ENCODE peak calls at places on chromosomes 3 and 15, in seven cellular contexts. N is cardiac fibroblast, L is foreskin fibroblast, W is breast epithelium, H is mesothelial cell of epicardium, T is foreskin keratinocyte, C is nephron progenitor cell. U is an unnamed sample.

GRCh38 chr3:111033470-111034108 is 38.0 kb upstream of the NECTIN3 start:
- DNase-seq in N (no peak), L (no peak), W (no peak), H (no peak), T (no peak), C (no peak), U (no peak)

GRCh38 chr15:85583404-85584390 is 203.3 kb downstream of the AKAP13 start:
- DNase-seq in N (peak; percentile 36), L (peak; percentile 77), W (no peak), H (no peak), T (no peak), C (peak; percentile 26), U (no peak)

GRCh38 chr15:68429691-68430470 is 2.1 kb downstream of the ITGA11 start:
- DNase-seq in N (no peak), L (no peak), W (no peak), H (peak; percentile 17), T (no peak), C (no peak), U (peak; percentile 20)

GRCh38 chr15:43903864-43904290 is 77.1 kb downstream of the WDR76 start:
- DNase-seq in N (peak; percentile 74), L (peak; percentile 41), W (no peak), H (peak; percentile 78), T (no peak), C (peak; percentile 78), U (peak; percentile 77)

GRCh38 chr3:159762981-159763465 is 225.6 kb upstream of the IL12A start:
- DNase-seq in N (peak; percentile 88), L (peak; percentile 86), W (no peak), H (peak; percentile 70), T (peak; percentile 89), C (peak; percentile 55), U (no peak)

GRCh38 chr15:80152896-80153876 is at the start of gene FAH:
- DNase-seq in N (no peak), L (peak; percentile 46), W (no peak), H (peak; percentile 70), T (peak; percentile 58), C (peak; percentile 24), U (no peak)

GRCh38 chr15:52558196-52558595 is 10.6 kb downstream of the ARPP19 start:
- DNase-seq in N (peak; percentile 45), L (peak; percentile 41), W (no peak), H (no peak), T (peak; percentile 96), C (no peak), U (no peak)

GRCh38 chr3:86180696-86181095 is 810.3 kb downstream of the VGLL3 start:
- DNase-seq in N (no peak), L (no peak), W (no peak), H (no peak), T (no peak), C (no peak), U (no peak)

GRCh38 chr3:138049157-138049919 is 39.4 kb downstream of the CLDN18 start:
- DNase-seq in N (peak; percentile 46), L (peak; percentile 82), W (no peak), H (no peak), T (peak; percentile 29), C (no peak), U (no peak)

GRCh38 chr15:55526559-55527036 is 18.6 kb upstream of the DNAAF4 start:
- DNase-seq in N (peak; percentile 81), L (peak; percentile 28), W (no peak), H (no peak), T (peak; percentile 25), C (no peak), U (no peak)

GRCh38 chr3:54621181-54621580 is 306.7 kb downstream of the LRTM1 start:
- DNase-seq in N (no peak), L (no peak), W (no peak), H (no peak), T (no peak), C (no peak), U (no peak)

GRCh38 chr15:76310470-76311070 is 699 bp downstream of the ETFA start:
- DNase-seq in N (no peak), L (no peak), W (no peak), H (peak; percentile 48), T (no peak), C (peak; percentile 37), U (no peak)

GRCh38 chr15:99305761-99306505 is 54.7 kb downstream of the LRRC28 start:
- DNase-seq in N (peak; percentile 87), L (peak; percentile 27), W (peak; percentile 60), H (peak; percentile 41), T (peak; percentile 71), C (peak; percentile 18), U (no peak)

GRCh38 chr15:58513681-58514336 is 82.0 kb downstream of the LIPC start:
- DNase-seq in N (no peak), L (no peak), W (no peak), H (no peak), T (no peak), C (no peak), U (no peak)

GRCh38 chr3:100954990-100955389 is 38.2 kb downstream of the ABI3BP start:
- DNase-seq in N (peak; percentile 75), L (peak; percentile 95), W (no peak), H (no peak), T (peak; percentile 97), C (no peak), U (no peak)

GRCh38 chr3:56633602-56634371 is 49.3 kb downstream of the TASOR start:
- DNase-seq in N (peak; percentile 5), L (no peak), W (no peak), H (no peak), T (no peak), C (no peak), U (no peak)

GRCh38 chr15:66294157-66294931 is 976 bp downstream of the DIS3L start:
- DNase-seq in N (peak; percentile 81), L (peak; percentile 66), W (no peak), H (no peak), T (peak; percentile 87), C (no peak), U (no peak)

GRCh38 chr3:134846943-134847342 is 51.9 kb downstream of the EPHB1 start:
- DNase-seq in N (peak; percentile 27), L (peak; percentile 96), W (no peak), H (no peak), T (peak; percentile 89), C (peak; percentile 49), U (no peak)

GRCh38 chr15:33013827-33014445 is 180.6 kb downstream of the FMN1 start:
- DNase-seq in N (peak; percentile 27), L (peak; percentile 63), W (no peak), H (no peak), T (peak; percentile 90), C (no peak), U (no peak)

GRCh38 chr15:36938764-36939163 is 161.6 kb downstream of the MEIS2 start:
- DNase-seq in N (no peak), L (no peak), W (no peak), H (no peak), T (no peak), C (no peak), U (no peak)

GRCh38 chr3:58432905-58433304 is 727 bp downstream of the PDHB start:
- DNase-seq in N (no peak), L (no peak), W (no peak), H (no peak), T (no peak), C (no peak), U (no peak)

GRCh38 chr15:42144841-42145375 is 11.5 kb downstream of the PLA2G4F start:
- DNase-seq in N (no peak), L (no peak), W (peak; percentile 31), H (peak; percentile 7), T (no peak), C (no peak), U (no peak)

GRCh38 chr3:25339220-25339619 is 88.8 kb upstream of the RARB start:
- DNase-seq in N (no peak), L (no peak), W (no peak), H (no peak), T (no peak), C (no peak), U (no peak)

GRCh38 chr15:39874890-39875549 is 45.0 kb downstream of the GPR176 start:
- DNase-seq in N (peak; percentile 67), L (no peak), W (no peak), H (no peak), T (peak; percentile 32), C (peak; percentile 7), U (no peak)

GRCh38 chr15:80588801-80589200 is 106.3 kb upstream of the ABHD17C start:
- DNase-seq in N (peak; percentile 97), L (peak; percentile 94), W (no peak), H (no peak), T (peak; percentile 99), C (no peak), U (no peak)

GRCh38 chr15:45064386-45064785 is 41.4 kb downstream of the SORD start:
- DNase-seq in N (peak; percentile 37), L (peak; percentile 8), W (no peak), H (no peak), T (no peak), C (no peak), U (no peak)

DNA sequence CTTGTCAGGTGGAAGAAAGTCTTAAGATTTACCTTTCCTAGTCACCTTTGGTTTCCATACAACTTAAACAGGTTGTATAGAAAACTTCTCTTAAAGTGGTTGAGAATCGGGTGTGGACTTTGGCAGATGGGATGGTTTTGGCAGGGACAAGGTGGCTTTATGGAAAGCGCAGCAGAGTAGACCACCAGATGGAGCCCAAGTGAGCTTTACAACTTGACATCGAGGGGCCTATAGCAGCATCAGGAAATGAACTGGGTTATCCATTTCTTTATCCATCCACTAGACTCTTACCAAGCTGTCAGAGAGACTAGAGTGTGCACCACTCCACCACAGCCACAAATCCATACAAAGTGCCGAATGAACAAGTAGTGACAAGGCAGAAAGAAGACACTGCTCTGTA is 85.3 kb upstream of the MBNL1 start:
- DNase-seq in N (peak; percentile 56), L (no peak), W (no peak), H (no peak), T (no peak), C (peak; percentile 28), U (no peak)
- TF ChIP-seq CTCF in N (peak; percentile 56), L (peak; percentile 11), W (peak; percentile 27), H (no peak), T (peak; percentile 48), C (peak; percentile 48), U (peak; percentile 73)

GRCh38 chr3:11662392-11662990 is 18.8 kb upstream of the VGLL4 start:
- DNase-seq in N (peak; percentile 41), L (no peak), W (no peak), H (no peak), T (peak; percentile 18), C (no peak), U (no peak)
- TF ChIP-seq CTCF in N (peak; percentile 58), L (peak; percentile 48), W (no peak), H (peak; percentile 21), T (peak; percentile 71), C (no peak), U (peak; percentile 66)

DNA sequence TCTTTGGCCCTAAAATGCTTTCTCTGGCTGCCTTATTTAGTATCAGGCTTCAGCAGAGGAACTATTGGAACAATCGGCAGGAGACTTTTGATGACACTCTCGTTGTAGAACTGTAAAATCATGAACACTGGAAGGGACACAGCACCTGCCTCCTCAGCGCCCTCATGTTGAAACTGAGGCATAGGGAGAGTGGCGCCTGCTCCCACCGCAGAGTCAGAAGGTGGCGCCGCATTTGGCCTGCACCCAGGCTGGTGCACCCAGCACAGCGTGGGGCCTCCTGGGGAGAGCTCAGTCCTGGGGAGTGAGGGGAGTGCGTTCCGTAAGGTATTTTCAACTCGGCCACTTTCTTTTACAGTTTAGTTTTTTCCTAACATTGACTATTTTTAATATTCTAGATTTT is 78.2 kb upstream of the BLM start:
- DNase-seq in N (no peak), L (no peak), W (no peak), H (no peak), T (no peak), C (no peak), U (no peak)
- TF ChIP-seq CTCF in N (no peak), L (no peak), W (no peak), H (no peak), T (no peak), C (no peak), U (no peak)

GRCh38 chr3:178443634-178444033 is 92.6 kb upstream of the KCNMB2 start:
- DNase-seq in N (peak; percentile 43), L (no peak), W (no peak), H (no peak), T (no peak), C (no peak), U (no peak)
- TF ChIP-seq CTCF in N (no peak), L (no peak), W (no peak), H (no peak), T (peak; percentile 55), C (no peak), U (no peak)